ENCODE peak calls at places on chromosomes 11 and 22, in four cellular contexts. V is amygdala, M is GM13976, E is OCI-LY7. C is an unnamed sample.

GRCh38 chr11:77747381-77747969 is 73.0 kb downstream of the RSF1 start:
- DNase-seq in M (no peak), E (no peak), V (no peak), C (no peak)

GRCh38 chr11:35012467-35013191 is 96.2 kb downstream of the PDHX start:
- DNase-seq in M (peak), V (no peak), E (no peak), C (peak)

GRCh38 chr22:29154364-29155048 is 51.2 kb upstream of the EMID1 start:
- DNase-seq in V (peak), M (peak), E (peak), C (peak)

GRCh38 chr11:62792193-62792575 is 378 bp upstream of the TMEM223 start:
- DNase-seq in E (no peak), V (no peak), M (no peak), C (no peak)

GRCh38 chr11:12409621-12410005 is 32.2 kb downstream of the PARVA start:
- DNase-seq in E (no peak), V (no peak), M (no peak), C (no peak)

GRCh38 chr11:65555693-65556231 is 2.4 kb downstream of the LTBP3 start:
- DNase-seq in V (no peak), M (no peak), E (no peak), C (no peak)

GRCh38 chr11:44658451-44658850 is 68.3 kb upstream of the TSPAN18 start:
- DNase-seq in M (no peak), V (no peak), E (no peak), C (peak)

GRCh38 chr11:62879554-62879953 is 1.1 kb upstream of the SLC3A2 start:
- DNase-seq in E (no peak), M (no peak), V (no peak), C (no peak)

GRCh38 chr11:62602141-62603071 is 741 bp upstream of the MTA2 start:
- DNase-seq in M (peak), V (peak), E (no peak), C (no peak)

GRCh38 chr22:30078320-30079311 is 1.6 kb upstream of the HORMAD2 start:
- DNase-seq in V (no peak), M (peak), E (no peak), C (peak)

GRCh38 chr11:68999093-68999747 is 13.8 kb downstream of the MRGPRF start:
- DNase-seq in M (no peak), E (no peak), V (no peak), C (no peak)

GRCh38 chr11:28105869-28106268 is 2.1 kb downstream of the KIF18A start:
- DNase-seq in V (no peak), E (peak), M (no peak), C (no peak)

GRCh38 chr11:14967581-14968214 is 4.5 kb downstream of the CALCA start:
- DNase-seq in V (no peak), M (no peak), E (no peak), C (no peak)

GRCh38 chr11:86460461-86461404 is 86.0 kb downstream of the CCDC81 start:
- DNase-seq in E (no peak), M (no peak), V (no peak), C (no peak)

GRCh38 chr11:48005133-48005532 is 24.8 kb downstream of the PTPRJ start:
- DNase-seq in E (no peak), V (no peak), M (no peak), C (peak)